ENCODE peak calls at places on chromosomes 16 and 17, in five cellular contexts. X is stimulated activated CD4-positive, alpha-beta T cell treated with anti-CD3 and anti-CD28 coated beads, Interleukin-4, amount 100 ng/mL, for 1 hour; G is mesothelial cell of epicardium; D is neural crest cell; B is Karpas-422. L is an unnamed sample.

GRCh38 chr16:84410361-84411138 is 42.2 kb downstream of the ATP2C2 start:
- DNase-seq in X (no peak), G (no peak), D (no peak), B (no peak), L (no peak)

GRCh38 chr17:57985675-57985974 is 2.4 kb downstream of the VEZF1 start:
- DNase-seq in X (no peak), G (no peak), D (no peak), B (no peak), L (no peak)

GRCh38 chr16:58809213-58809612 is 75.1 kb upstream of the GOT2 start:
- DNase-seq in X (no peak), G (no peak), D (no peak), B (no peak), L (no peak)

GRCh38 chr17:77358801-77359716 is 218.3 kb downstream of the SEC14L1 start:
- DNase-seq in X (no peak), G (peak; percentile 28), D (no peak), B (no peak), L (no peak)

GRCh38 chr16:56614549-56614991 is 6.2 kb downstream of the MT2A start:
- DNase-seq in X (no peak), G (no peak), D (no peak), B (no peak), L (no peak)

GRCh38 chr17:50209472-50210248 is 8.2 kb upstream of the COL1A1 start:
- DNase-seq in X (no peak), G (peak; percentile 83), D (peak; percentile 40), B (no peak), L (peak; percentile 72)

GRCh38 chr17:7479389-7480192 is at the start of gene ZBTB4:
- DNase-seq in X (peak; percentile 70), G (peak; percentile 57), D (peak; percentile 35), B (peak; percentile 70), L (no peak)

GRCh38 chr17:82108038-82108998 is 10.3 kb upstream of the FASN start:
- DNase-seq in X (no peak), G (no peak), D (no peak), B (no peak), L (no peak)

L was measured in breast epithelium.